ENCODE peak calls at places on chromosomes 4 and X, in eight cellular contexts. Q is activated B cell treated with CpG ODN at 0.5 μM for 24 hours, Y is progenitor cell of endocrine pancreas, Z is heart left ventricle, G is breast epithelium, H is cardiac muscle cell, L is WTC11, T is spleen. J is an unnamed sample.
A peak's percentile ranks its signal among the peaks of the same experiment; 100 is the strongest.

GRCh38 chrX:97126020-97126419 is 242.3 kb downstream of the RPA4 start:
- DNase-seq in Z (no peak), L (no peak), Q (no peak), G (no peak), Y (no peak), H (peak; percentile 63), T (no peak), J (no peak)

GRCh38 chr4:113059783-113060182 is 10.3 kb downstream of the ANK2 start:
- DNase-seq in Z (no peak), Q (no peak), L (no peak), T (no peak), Y (no peak), H (no peak), G (no peak), J (no peak)

GRCh38 chr4:38279650-38280322 is 319.6 kb downstream of the PTTG2 start:
- DNase-seq in T (no peak), Z (no peak), Q (no peak), Y (no peak), H (no peak), L (no peak), G (no peak), J (no peak)

GRCh38 chrX:70636218-70636617 is 191.6 kb downstream of the DLG3 start:
- DNase-seq in Q (no peak), G (no peak), L (no peak), T (no peak), H (no peak), Z (no peak), Y (no peak), J (no peak)

GRCh38 chr4:185654965-185655554 is 119.8 kb upstream of the PDLIM3 start:
- DNase-seq in T (no peak), H (no peak), G (no peak), L (no peak), Y (no peak), Q (no peak), Z (no peak), J (no peak)

GRCh38 chrX:11481035-11481434 is 184.7 kb downstream of the ARHGAP6 start:
- DNase-seq in L (no peak), Q (no peak), T (no peak), Z (no peak), G (no peak), Y (no peak), H (peak; percentile 56), J (no peak)

GRCh38 chr4:180641495-180641894 is 1601.7 kb upstream of the TENM3 start:
- DNase-seq in G (no peak), Y (no peak), Z (no peak), L (no peak), T (no peak), Q (no peak), H (no peak), J (no peak)

GRCh38 chr4:119510750-119511149 is 117.9 kb downstream of the PDE5A start:
- DNase-seq in G (no peak), Z (no peak), H (peak; percentile 18), L (no peak), T (no peak), Y (no peak), Q (no peak), J (no peak)

GRCh38 chrX:105694839-105695238 is 127.5 kb upstream of the NRK start:
- DNase-seq in L (no peak), Q (no peak), H (no peak), Z (no peak), G (no peak), Y (no peak), T (no peak), J (no peak)

GRCh38 chrX:68428431-68428830 is 4.9 kb downstream of the OPHN1 start:
- DNase-seq in G (no peak), Z (no peak), T (no peak), Q (no peak), Y (no peak), L (no peak), H (peak; percentile 20), J (no peak)

GRCh38 chr4:142743071-142743825 is 102.9 kb downstream of the INPP4B start:
- DNase-seq in L (no peak), Q (no peak), T (no peak), Y (no peak), G (no peak), H (peak; percentile 95), Z (no peak), J (no peak)

GRCh38 chr4:145934434-145935047 is 4.1 kb downstream of the ZNF827 start:
- DNase-seq in G (no peak), Z (no peak), L (no peak), H (no peak), Q (no peak), Y (no peak), T (no peak), J (no peak)

GRCh38 chrX:7202206-7202605 is 54.3 kb upstream of the PUDP start:
- DNase-seq in G (no peak), L (no peak), T (no peak), Q (no peak), H (no peak), Y (no peak), Z (no peak), J (no peak)

GRCh38 chrX:13837290-13837745 is 20.4 kb upstream of the GPM6B start:
- DNase-seq in Q (no peak), G (no peak), T (no peak), Y (no peak), L (peak; percentile 13), H (no peak), Z (no peak), J (no peak)

GRCh38 chr4:173191623-173192041 is 23.0 kb downstream of the GALNT7 start:
- DNase-seq in T (no peak), Z (no peak), Y (no peak), H (no peak), Q (no peak), G (no peak), L (no peak), J (no peak)

GRCh38 chr4:4990857-4991540 is 28.3 kb downstream of the CYTL1 start:
- DNase-seq in Q (no peak), L (no peak), Z (peak; percentile 88), Y (no peak), T (no peak), H (peak; percentile 93), G (no peak), J (no peak)

GRCh38 chr4:93658443-93658842 is 170.1 kb upstream of the ATOH1 start:
- DNase-seq in Q (no peak), L (no peak), T (no peak), H (no peak), G (no peak), Z (no peak), Y (no peak), J (no peak)

GRCh38 chr4:8740666-8741395 is 130.8 kb downstream of the HMX1 start:
- DNase-seq in H (no peak), L (no peak), G (no peak), Y (no peak), T (peak; percentile 71), Z (no peak), Q (peak; percentile 8), J (no peak)

DNA sequence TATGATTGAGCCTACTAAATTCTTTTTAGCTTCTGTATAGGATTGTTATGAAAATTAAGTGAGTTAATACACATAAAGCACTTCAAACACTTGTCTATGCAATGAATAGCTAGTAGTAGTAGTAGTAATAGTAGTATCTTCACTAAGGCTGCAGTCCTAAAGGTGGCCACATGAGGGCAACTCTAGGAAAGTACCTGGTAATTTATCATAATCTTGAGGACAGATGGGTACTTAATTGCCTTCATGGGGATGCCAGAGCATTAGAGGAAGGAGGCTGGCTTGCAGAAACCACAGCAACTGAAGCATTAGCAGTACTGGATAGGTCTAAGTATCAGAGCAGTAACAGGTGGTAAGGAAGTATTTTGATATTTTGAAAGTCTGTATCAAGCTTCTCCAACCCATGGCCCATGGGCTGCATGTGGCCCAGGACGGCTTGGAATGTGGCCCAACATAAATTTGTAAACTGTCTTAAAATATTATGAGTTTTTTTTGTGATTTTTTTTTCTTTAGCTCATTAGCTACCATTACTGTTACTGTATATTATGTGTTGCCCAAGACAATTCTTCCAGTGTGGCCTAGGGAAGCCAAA is 17.3 kb downstream of the NIPAL1 start:
- DNase-seq in L (peak; percentile 54), Q (no peak), H (peak; percentile 25), Y (no peak), T (no peak), G (no peak), Z (no peak), J (peak; percentile 33)
- TF ChIP-seq CTCF in L (peak; percentile 54), Q (peak; percentile 23), H (peak; percentile 65), Y (peak; percentile 66), T (peak; percentile 53), G (no peak), Z (peak; percentile 30), J (peak; percentile 81)

GRCh38 chrX:25442501-25442900 is 426.7 kb upstream of the ARX start:
- DNase-seq in H (no peak), G (no peak), T (no peak), Z (no peak), Q (no peak), Y (no peak), L (no peak), J (no peak)
- TF ChIP-seq CTCF in H (no peak), G (no peak), T (no peak), Z (no peak), Q (no peak), Y (peak; percentile 37), L (no peak), J (no peak)

GRCh38 chr4:55077577-55077976 is 47.8 kb downstream of the KDR start:
- DNase-seq in H (no peak), T (no peak), Q (no peak), Z (no peak), Y (no peak), G (no peak), L (no peak), J (no peak)

GRCh38 chr4:55075823-55076418 is 49.5 kb downstream of the KDR start:
- DNase-seq in G (no peak), H (peak; percentile 42), L (no peak), Z (no peak), T (no peak), Q (no peak), Y (no peak), J (no peak)

GRCh38 chr4:55071951-55072350 is 53.4 kb downstream of the KDR start:
- DNase-seq in Q (no peak), Z (no peak), G (no peak), L (no peak), Y (no peak), H (no peak), T (no peak), J (no peak)

GRCh38 chr4:55075376-55075775 is 50.0 kb downstream of the KDR start:
- DNase-seq in H (peak; percentile 17), Y (no peak), L (no peak), Z (no peak), G (no peak), T (no peak), Q (no peak), J (no peak)

DNA sequence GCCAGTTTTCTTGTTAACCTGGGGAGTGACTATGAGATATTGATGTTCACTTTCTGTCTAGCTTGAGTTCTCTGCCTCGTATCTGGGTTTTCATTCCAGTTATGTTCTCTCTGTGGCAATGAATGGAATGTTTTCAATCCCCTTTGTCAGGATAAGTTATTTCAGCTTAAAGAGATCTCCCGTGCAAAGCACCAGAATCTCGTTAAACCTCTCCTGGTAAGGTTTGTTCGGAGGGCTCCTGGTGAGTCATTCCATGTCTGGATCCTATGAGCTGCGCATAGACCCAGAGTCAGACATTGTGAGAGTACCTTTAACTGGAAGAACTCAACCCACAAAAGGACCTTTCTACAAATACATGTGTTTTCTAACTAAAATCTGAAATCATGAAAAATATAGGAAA is 51.0 kb downstream of the KDR start:
- DNase-seq in Y (no peak), H (peak; percentile 72), L (no peak), Q (no peak), T (no peak), G (no peak), Z (no peak), J (no peak)
- TF ChIP-seq CTCF in Y (no peak), H (no peak), L (no peak), Q (no peak), T (no peak), G (no peak), Z (no peak), J (no peak)

GRCh38 chrX:94751611-94752010 is 1077.6 kb downstream of the FAM133A start:
- DNase-seq in T (no peak), Q (no peak), H (no peak), G (no peak), Y (no peak), Z (no peak), L (no peak), J (no peak)
- TF ChIP-seq CTCF in T (no peak), Q (no peak), H (no peak), G (no peak), Y (peak; percentile 29), Z (no peak), L (no peak), J (no peak)

J was measured in endothelial cell.